ENCODE peak calls at places on chromosomes 13 and 19, in six cellular contexts. K is cardiac muscle cell, A is breast epithelium, J is AG04450, S is tibial artery, D is tibial nerve. R is an unnamed sample.

GRCh38 chr19:21256722-21257121 is 72.5 kb downstream of the ZNF708 start:
- DNase-seq in K (peak), A (no peak), J (no peak), S (no peak), D (no peak), R (no peak)

GRCh38 chr13:35976126-35976525 is 155.1 kb downstream of the DCLK1 start:
- DNase-seq in K (no peak), A (no peak), J (no peak), S (no peak), D (no peak), R (no peak)

GRCh38 chr13:44312898-44313551 is 60.6 kb upstream of the SERP2 start:
- DNase-seq in K (no peak), A (no peak), J (peak), S (no peak), D (no peak), R (no peak)

GRCh38 chr13:40060318-40061007 is 405.0 kb downstream of the COG6 start:
- DNase-seq in K (no peak), A (no peak), J (no peak), S (no peak), D (peak), R (peak)

GRCh38 chr13:36764957-36765356 is 54.1 kb upstream of the RFXAP start:
- DNase-seq in K (no peak), A (no peak), J (no peak), S (no peak), D (no peak), R (no peak)

GRCh38 chr19:28864577-28865042 is 348.3 kb downstream of the UQCRFS1 start:
- DNase-seq in K (peak), A (no peak), J (no peak), S (no peak), D (no peak), R (peak)

GRCh38 chr19:1101337-1101698 is 2.5 kb upstream of the GPX4 start:
- DNase-seq in K (no peak), A (no peak), J (no peak), S (peak), D (no peak), R (no peak)

GRCh38 chr13:51444922-51445321 is 7.9 kb downstream of the INTS6 start:
- DNase-seq in K (no peak), A (no peak), J (no peak), S (no peak), D (no peak), R (no peak)

DNA sequence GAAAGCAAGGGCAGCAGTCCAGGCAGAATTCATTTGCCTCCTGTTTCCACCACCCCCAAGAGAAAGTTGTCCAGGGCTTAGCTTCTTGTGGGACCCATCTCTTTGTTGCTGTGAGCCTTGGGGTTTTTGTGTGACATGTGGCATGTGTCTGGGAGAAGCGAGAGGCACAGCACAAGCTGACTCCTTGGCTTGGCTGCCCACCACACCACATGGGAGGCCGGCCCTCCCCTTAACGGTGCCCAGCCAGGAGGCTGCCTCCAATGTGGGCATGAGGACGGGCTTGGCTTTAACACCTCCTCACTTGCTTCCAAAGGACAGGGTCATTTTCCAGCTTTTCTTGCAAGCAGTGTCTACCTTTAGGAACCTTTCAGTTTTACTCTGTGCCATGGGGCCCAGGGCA is 81.6 kb downstream of the ZNF536 start:
- DNase-seq in K (no peak), A (no peak), J (no peak), S (no peak), D (no peak), R (no peak)
- H3K4me3 ChIP-seq in K (no peak), A (no peak), J (no peak), S (no peak), D (no peak), R (no peak)

DNA sequence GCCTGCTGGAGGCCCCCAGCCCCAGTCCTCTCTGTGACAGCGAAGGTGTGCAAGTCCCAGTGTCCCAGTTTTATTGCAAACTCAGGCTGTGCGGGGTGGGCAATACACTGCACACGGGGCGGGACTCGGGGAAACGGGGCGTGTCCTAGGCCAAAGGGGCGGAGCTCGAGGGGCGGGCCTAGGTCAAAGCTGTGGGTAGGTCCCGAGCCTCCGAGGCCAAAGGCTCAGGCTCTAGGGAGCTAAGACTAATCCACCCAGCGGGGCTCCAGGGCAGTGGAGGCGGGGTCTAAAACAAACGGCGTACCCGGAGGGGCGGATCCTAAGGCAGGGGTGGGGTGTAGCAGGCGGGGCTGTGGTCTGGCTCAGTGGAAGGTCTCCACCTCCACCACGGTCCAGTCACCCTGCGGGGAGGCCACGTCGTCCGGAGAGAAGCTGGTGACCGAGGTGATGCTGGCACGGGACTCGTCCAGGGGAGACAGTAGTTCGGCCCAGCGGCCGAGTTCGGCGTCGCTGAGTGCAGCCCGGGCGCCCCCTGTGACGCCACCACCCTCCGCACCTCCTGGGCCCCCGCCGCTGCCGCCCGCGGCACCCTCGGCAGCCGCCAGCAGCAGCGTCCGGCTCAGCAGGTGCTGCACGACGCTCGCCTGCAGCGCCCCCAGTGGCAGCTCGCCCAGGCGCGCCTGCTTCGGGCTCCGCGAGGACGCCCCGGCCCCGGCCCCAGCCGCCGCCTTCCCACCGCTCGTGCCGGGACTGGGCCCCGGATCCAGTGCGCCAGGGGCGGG is 5.3 kb downstream of the PRR36 start:
- DNase-seq in K (peak), A (peak), J (no peak), S (peak), D (no peak), R (peak)
- H3K27ac ChIP-seq in K (peak), A (peak), J (no peak), S (peak), D (peak), R (peak)

GRCh38 chr19:32415246-32415645 is 9.7 kb downstream of the DPY19L3 start:
- DNase-seq in K (no peak), A (no peak), J (no peak), S (no peak), D (no peak), R (no peak)
- H3K4me3 ChIP-seq in K (no peak), A (no peak), J (no peak), S (no peak), D (no peak), R (no peak)

DNA sequence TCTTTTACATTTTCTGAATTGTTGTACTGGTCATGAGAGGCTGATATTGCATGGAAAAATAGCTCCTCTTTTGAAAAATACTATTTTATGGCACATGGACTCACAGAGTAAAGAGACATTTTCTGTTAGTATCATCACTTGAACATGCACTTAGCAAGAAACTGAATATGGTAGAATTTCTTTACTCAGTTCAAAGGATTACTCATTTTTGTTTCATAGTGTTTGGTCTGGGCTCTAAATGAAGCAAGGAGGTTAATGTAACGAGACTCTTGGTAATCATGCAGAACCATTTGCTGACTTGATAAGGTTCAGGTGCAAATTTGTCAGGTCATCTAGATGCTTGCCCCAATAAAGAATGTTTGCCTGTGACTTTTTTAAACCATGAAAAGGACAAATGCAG is 63.2 kb downstream of the GPC6 start:
- DNase-seq in K (no peak), A (no peak), J (no peak), S (no peak), D (no peak), R (no peak)
- H3K27ac ChIP-seq in K (no peak), A (no peak), J (no peak), S (no peak), D (no peak), R (no peak)

DNA sequence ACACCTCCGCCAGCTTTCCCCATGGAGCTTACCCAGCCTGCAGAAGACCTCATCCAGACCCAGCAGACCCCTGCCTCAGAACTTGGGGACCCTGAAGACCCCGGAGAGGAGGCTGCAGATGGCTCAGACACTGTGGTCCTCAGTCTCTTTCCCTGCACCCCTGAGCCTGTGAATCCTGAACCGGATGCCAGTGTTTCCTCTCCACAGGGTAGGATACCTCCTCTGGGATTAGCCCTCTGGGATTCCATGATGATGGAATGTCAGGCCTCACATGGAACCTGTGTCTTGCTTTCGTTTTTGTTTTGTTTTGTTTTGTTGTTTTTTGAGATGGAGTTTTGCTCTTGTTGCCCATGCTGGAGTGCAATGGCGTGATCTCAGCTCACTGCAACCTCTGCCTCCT is 1.9 kb downstream of the RFXANK start:
- DNase-seq in K (no peak), A (no peak), J (no peak), S (no peak), D (no peak), R (no peak)
- H3K4me3 ChIP-seq in K (no peak), A (peak), J (peak), S (peak), D (no peak), R (peak)

DNA sequence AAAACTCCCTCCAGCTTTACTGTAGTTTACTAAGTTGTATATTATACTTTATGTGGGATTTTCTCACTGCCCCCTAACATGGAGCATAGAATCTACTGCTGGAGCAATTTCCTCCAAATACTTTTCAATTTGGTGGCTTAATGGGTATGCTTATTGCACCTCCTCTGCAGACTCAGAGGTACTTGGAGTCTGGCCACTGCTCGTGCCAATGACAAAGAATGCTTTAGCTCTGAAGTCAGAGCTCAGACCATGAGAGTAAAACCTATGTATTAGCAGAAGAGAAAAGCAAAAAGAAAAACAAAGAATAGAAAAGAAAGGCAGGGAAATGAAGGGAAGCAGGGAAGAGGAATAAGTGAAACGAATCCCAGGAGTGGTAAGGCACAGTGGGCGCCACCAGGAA is 71.9 kb downstream of the SUCLA2 start:
- DNase-seq in K (no peak), A (no peak), J (no peak), S (no peak), D (no peak), R (no peak)
- H3K27ac ChIP-seq in K (no peak), A (no peak), J (no peak), S (no peak), D (no peak), R (no peak)

GRCh38 chr19:46660008-46660517 is 919 bp downstream of the DACT3 start:
- DNase-seq in K (peak), A (no peak), J (no peak), S (no peak), D (no peak), R (peak)
- H3K4me3 ChIP-seq in K (peak), A (peak), J (peak), S (peak), D (peak), R (peak)

R was measured in left ventricle myocardium inferior.